ENCODE peak calls at places on chromosomes 13 and 19, in eight cellular contexts. H, N, I, E, L, X, V and F are unnamed samples.

GRCh38 chr19:5006201-5006600 is 37.3 kb downstream of the KDM4B start:
- DNase-seq in H (no peak), N (no peak), I (no peak), E (no peak), L (no peak), X (no peak), V (no peak), F (no peak)

GRCh38 chr13:26604784-26605183 is 47.3 kb downstream of the WASF3 start:
- DNase-seq in H (no peak), N (no peak), I (peak; percentile 75), E (peak; percentile 64), L (no peak), X (no peak), V (peak; percentile 43), F (peak; percentile 94)

GRCh38 chr13:79647518-79647917 is 166.6 kb downstream of the NDFIP2 start:
- DNase-seq in H (no peak), N (no peak), I (no peak), E (no peak), L (no peak), X (peak; percentile 94), V (no peak), F (no peak)

GRCh38 chr13:49315036-49315565 is 67.4 kb downstream of the CDADC1 start:
- DNase-seq in H (no peak), N (no peak), I (no peak), E (no peak), L (no peak), X (no peak), V (no peak), F (no peak)

GRCh38 chr19:6059996-6060599 is 50.2 kb downstream of the RFX2 start:
- DNase-seq in H (no peak), N (no peak), I (no peak), E (no peak), L (no peak), X (no peak), V (peak; percentile 17), F (no peak)

GRCh38 chr19:14837391-14837790 is 2.4 kb upstream of the OR7A5 start:
- DNase-seq in H (no peak), N (no peak), I (no peak), E (no peak), L (peak; percentile 48), X (no peak), V (no peak), F (no peak)

GRCh38 chr13:113041293-113041690 is 64.3 kb upstream of the F7 start:
- DNase-seq in H (no peak), N (no peak), I (no peak), E (no peak), L (no peak), X (no peak), V (no peak), F (no peak)

GRCh38 chr13:33927315-33927714 is 109.4 kb downstream of the RFC3 start:
- DNase-seq in H (no peak), N (no peak), I (no peak), E (no peak), L (no peak), X (no peak), V (no peak), F (no peak)

GRCh38 chr19:42697884-42698283 is 42.4 kb downstream of the PSG3 start:
- DNase-seq in H (no peak), N (no peak), I (no peak), E (no peak), L (no peak), X (no peak), V (no peak), F (no peak)

GRCh38 chr13:29964181-29964845 is 113.9 kb upstream of the UBL3 start:
- DNase-seq in H (no peak), N (no peak), I (no peak), E (no peak), L (peak; percentile 71), X (no peak), V (no peak), F (no peak)

GRCh38 chr19:3575260-3575741 is 2.6 kb downstream of the HMG20B start:
- DNase-seq in H (no peak), N (no peak), I (no peak), E (no peak), L (peak; percentile 91), X (peak; percentile 17), V (no peak), F (no peak)

GRCh38 chr19:42246143-42246868 is 3.9 kb upstream of the GSK3A start:
- DNase-seq in H (no peak), N (peak; percentile 67), I (peak; percentile 81), E (peak; percentile 50), L (peak; percentile 81), X (peak; percentile 72), V (peak; percentile 79), F (no peak)

GRCh38 chr19:7294571-7295212 is 478 bp upstream of the INSR start:
- DNase-seq in H (no peak), N (peak; percentile 78), I (peak; percentile 84), E (peak; percentile 54), L (peak; percentile 75), X (peak; percentile 42), V (peak; percentile 48), F (peak; percentile 88)

GRCh38 chr13:112007191-112007590 is 59.8 kb upstream of the SOX1 start:
- DNase-seq in H (no peak), N (no peak), I (no peak), E (no peak), L (no peak), X (no peak), V (no peak), F (no peak)

GRCh38 chr13:51771418-51772104 is 32.4 kb downstream of the DHRS12 start:
- DNase-seq in H (no peak), N (no peak), I (no peak), E (no peak), L (peak; percentile 52), X (no peak), V (no peak), F (peak; percentile 89)

GRCh38 chr19:6564393-6564792 is 26.6 kb downstream of the CD70 start:
- DNase-seq in H (no peak), N (no peak), I (no peak), E (no peak), L (no peak), X (peak; percentile 14), V (no peak), F (no peak)

GRCh38 chr19:18233224-18233825 is 7.1 kb upstream of the PDE4C start:
- DNase-seq in H (no peak), N (no peak), I (peak; percentile 44), E (no peak), L (peak; percentile 96), X (peak; percentile 34), V (no peak), F (no peak)

GRCh38 chr19:40590464-40591265 is 10.5 kb upstream of the LTBP4 start:
- DNase-seq in H (no peak), N (no peak), I (no peak), E (no peak), L (peak; percentile 38), X (no peak), V (no peak), F (no peak)

GRCh38 chr19:33227242-33227650 is 1.6 kb upstream of the SLC7A10 start:
- DNase-seq in H (no peak), N (no peak), I (no peak), E (no peak), L (peak; percentile 68), X (no peak), V (no peak), F (no peak)

GRCh38 chr13:62512194-62513141 is 1096.8 kb upstream of the PCDH20 start:
- DNase-seq in H (no peak), N (no peak), I (no peak), E (no peak), L (peak; percentile 84), X (peak; percentile 9), V (no peak), F (no peak)

GRCh38 chr19:33156354-33156753 is 24.4 kb downstream of the WDR88 start:
- DNase-seq in H (no peak), N (no peak), I (no peak), E (no peak), L (peak; percentile 11), X (no peak), V (no peak), F (no peak)

GRCh38 chr13:29702912-29703351 is 107.4 kb upstream of the SLC7A1 start:
- DNase-seq in H (no peak), N (no peak), I (peak; percentile 38), E (no peak), L (peak; percentile 79), X (peak; percentile 77), V (no peak), F (peak; percentile 82)

GRCh38 chr13:92270990-92271389 is 872.6 kb downstream of the GPC5 start:
- DNase-seq in H (no peak), N (no peak), I (no peak), E (no peak), L (no peak), X (no peak), V (no peak), F (no peak)

GRCh38 chr19:20422616-20423205 is 142.9 kb downstream of the ZNF737 start:
- DNase-seq in H (no peak), N (no peak), I (no peak), E (no peak), L (peak; percentile 47), X (no peak), V (peak; percentile 20), F (no peak)
- H3K4me3 ChIP-seq in H (peak overlapping the region; percentile 52), N (peak overlapping the region; percentile 56), I (peak overlapping the region; percentile 66), E (peak overlapping the region; percentile 68), L (peak overlapping the region; percentile 88), X (no peak overlapping the region), V (peak overlapping the region; percentile 66), F (peak overlapping the region; percentile 61)

DNA sequence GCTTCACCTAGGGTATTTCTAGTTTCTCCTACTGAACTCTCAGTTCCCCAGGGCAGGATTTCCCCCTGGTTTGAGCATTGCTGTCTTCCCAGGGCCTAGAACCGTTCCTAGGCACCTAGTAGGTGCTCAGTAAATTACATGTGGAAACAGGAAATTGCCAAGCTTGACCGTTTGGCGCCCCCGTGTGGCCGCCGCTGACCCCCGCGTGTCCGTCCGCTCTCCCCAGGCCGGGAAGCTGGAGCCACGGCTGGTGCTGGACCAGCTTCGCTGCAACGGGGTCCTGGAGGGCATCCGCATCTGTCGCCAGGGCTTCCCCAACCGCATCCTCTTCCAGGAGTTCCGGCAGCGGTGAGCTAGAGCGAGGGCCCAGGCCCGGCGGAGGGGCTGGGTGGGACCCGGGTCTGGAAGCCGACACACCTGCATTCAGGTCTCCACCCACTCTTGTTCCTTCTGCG is 55.5 kb downstream of the MYH14 start:
- DNase-seq in H (no peak), N (no peak), I (peak; percentile 32), E (no peak), L (peak; percentile 87), X (no peak), V (no peak), F (no peak)
- TF ChIP-seq CTCF in H (no peak), N (peak; percentile 46), I (peak; percentile 64), E (no peak), L (peak; percentile 85), X (peak; percentile 61), V (no peak), F (no peak)

DNA sequence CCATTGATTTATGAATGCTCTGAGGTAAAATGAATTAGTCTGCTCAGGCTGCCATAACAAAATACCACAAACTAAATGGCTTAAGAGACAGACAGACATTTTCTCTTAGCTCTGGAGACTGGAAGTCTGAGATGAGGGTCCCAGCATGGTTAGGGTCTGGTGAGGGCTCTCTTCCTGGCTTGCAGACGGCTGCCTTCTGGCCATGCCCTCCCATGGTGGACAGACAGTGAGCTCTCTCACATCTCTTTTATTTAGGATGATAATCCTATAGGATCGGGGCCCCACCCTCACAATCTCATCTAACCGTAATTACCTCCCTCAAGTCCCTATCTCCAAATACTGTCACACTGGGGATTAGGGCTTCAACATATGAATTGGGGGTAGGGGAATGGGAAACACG is 47.1 kb downstream of the HSPH1 start:
- DNase-seq in H (no peak), N (no peak), I (no peak), E (no peak), L (peak; percentile 13), X (no peak), V (no peak), F (peak; percentile 25)
- H3K9me3 ChIP-seq in H (no peaks in the 10 kb centered on the region), N (no peaks in the 10 kb centered on the region), I (no peaks in the 10 kb centered on the region), E (no peaks in the 10 kb centered on the region), L (peaks cover 9% of the 10 kb centered on the region), X (no peaks in the 10 kb centered on the region), V (no peaks in the 10 kb centered on the region), F (no peaks in the 10 kb centered on the region)

GRCh38 chr19:1438035-1438932 is at the start of gene RPS15:
- DNase-seq in H (peak; percentile 92), N (peak; percentile 95), I (peak; percentile 95), E (peak; percentile 87), L (peak; percentile 97), X (peak; percentile 98), V (peak; percentile 90), F (peak; percentile 95)
- H3K4me3 ChIP-seq in H (peak within 1 kb of the TSS; percentile 79), N (peak within 1 kb of the TSS; percentile 84), I (peak within 1 kb of the TSS; percentile 99), E (peak within 1 kb of the TSS; percentile 83), L (peak within 1 kb of the TSS; percentile 92), X (peak within 1 kb of the TSS; percentile 75), V (peak within 1 kb of the TSS; percentile 94), F (peak within 1 kb of the TSS; percentile 83)